ENCODE peak calls at places on chromosomes 5 and 9, in five cellular contexts. R is sigmoid colon, E is neural progenitor cell, X is cardiac muscle cell, F is ovary. I is an unnamed sample. For H3K4me1, the result is how much of the 10 kb centered on the place peaks cover.

GRCh38 chr5:136202800-136203199 is 9.8 kb upstream of the SMIM32 start:
- DNase-seq in X (peak), R (no peak), F (no peak), E (peak), I (peak)

GRCh38 chr9:14170973-14171596 is 142.9 kb downstream of the NFIB start:
- DNase-seq in F (no peak), E (no peak), X (no peak), R (no peak), I (no peak)

GRCh38 chr9:136100700-136101614 is 5.9 kb upstream of the NACC2 start:
- DNase-seq in R (no peak), X (no peak), E (peak), F (no peak), I (peak)

GRCh38 chr5:102295534-102296228 is 403 bp downstream of the SLCO4C1 start:
- DNase-seq in R (no peak), F (no peak), E (no peak), X (no peak), I (peak)

GRCh38 chr9:36902063-36902735 is 131.9 kb downstream of the PAX5 start:
- DNase-seq in E (no peak), X (no peak), R (no peak), F (no peak), I (no peak)

GRCh38 chr5:44945743-44946142 is 137.0 kb downstream of the MRPS30 start:
- DNase-seq in F (no peak), E (no peak), R (no peak), X (no peak), I (no peak)

GRCh38 chr5:65811004-65811403 is 89.0 kb downstream of the NLN start:
- DNase-seq in F (no peak), X (no peak), R (no peak), E (no peak), I (no peak)

GRCh38 chr9:133600747-133601146 is 8.4 kb downstream of the FAM163B start:
- DNase-seq in F (no peak), E (no peak), R (no peak), X (no peak), I (no peak)

GRCh38 chr9:69649566-69650260 is 22.5 kb downstream of the APBA1 start:
- DNase-seq in R (no peak), F (no peak), X (no peak), E (no peak), I (no peak)

GRCh38 chr5:130836729-130837660 is 328.1 kb downstream of the HINT1 start:
- DNase-seq in R (no peak), E (no peak), X (no peak), F (no peak), I (no peak)

GRCh38 chr5:138273834-138274188 is 610 bp downstream of the GFRA3 start:
- DNase-seq in F (no peak), R (no peak), E (no peak), X (no peak), I (no peak)

GRCh38 chr5:73654861-73655318 is 28.9 kb downstream of the ARHGEF28 start:
- DNase-seq in R (no peak), F (no peak), E (no peak), X (no peak), I (no peak)

GRCh38 chr9:92724528-92725265 is 39.9 kb downstream of the BICD2 start:
- DNase-seq in E (no peak), X (no peak), R (no peak), F (no peak), I (peak)

GRCh38 chr5:81420039-81420667 is 26.2 kb upstream of the ACOT12 start:
- DNase-seq in R (no peak), E (no peak), X (no peak), F (no peak), I (no peak)

GRCh38 chr5:154228696-154229095 is 38.2 kb downstream of the GALNT10 start:
- DNase-seq in F (no peak), E (no peak), R (no peak), X (no peak), I (no peak)

GRCh38 chr5:170892201-170892600 is 30.4 kb downstream of the RANBP17 start:
- DNase-seq in R (no peak), F (no peak), X (no peak), E (no peak), I (no peak)

GRCh38 chr9:79701651-79702050 is 129.9 kb downstream of the TLE4 start:
- DNase-seq in F (no peak), X (no peak), E (no peak), R (no peak), I (no peak)

GRCh38 chr9:107815782-107816181 is 326.2 kb upstream of the KLF4 start:
- DNase-seq in R (no peak), X (no peak), F (no peak), E (no peak), I (no peak)

GRCh38 chr5:6504677-6505414 is 56.2 kb downstream of the UBE2QL1 start:
- DNase-seq in F (no peak), X (no peak), E (no peak), R (no peak), I (no peak)

GRCh38 chr9:116499986-116500871 is 186.9 kb upstream of the TRIM32 start:
- DNase-seq in F (no peak), X (no peak), E (peak), R (no peak), I (no peak)

GRCh38 chr5:164637931-164638521 is 1132.6 kb downstream of the MAT2B start:
- DNase-seq in R (no peak), E (no peak), X (no peak), F (no peak), I (no peak)

GRCh38 chr5:158714049-158714448 is 385.7 kb downstream of the EBF1 start:
- DNase-seq in F (no peak), X (no peak), E (no peak), R (no peak), I (no peak)

GRCh38 chr9:120117081-120117480 is 462.9 kb downstream of the CDK5RAP2 start:
- DNase-seq in R (no peak), F (no peak), E (no peak), X (no peak), I (peak)

GRCh38 chr5:102649731-102650130 is 105.4 kb upstream of the PAM start:
- DNase-seq in X (no peak), F (no peak), R (no peak), E (no peak), I (no peak)

GRCh38 chr9:109542922-109543321 is 44.8 kb upstream of the PTPN3 start:
- DNase-seq in F (no peak), X (no peak), R (no peak), E (no peak), I (no peak)

GRCh38 chr9:34508463-34508862 is 14.3 kb downstream of the ENHO start:
- DNase-seq in R (peak), X (no peak), F (no peak), E (no peak), I (no peak)

GRCh38 chr5:16964821-16965220 is 28.7 kb upstream of the MYO10 start:
- DNase-seq in E (no peak), F (no peak), X (peak), R (no peak), I (no peak)

GRCh38 chr5:150443242-150444075 is 6.1 kb downstream of the RPS14 start:
- DNase-seq in R (no peak), F (no peak), X (no peak), E (no peak), I (no peak)

GRCh38 chr9:89639367-89639795 is 34.6 kb downstream of the GADD45G start:
- DNase-seq in R (peak), X (no peak), F (peak), E (no peak), I (peak)

GRCh38 chr9:127877566-127877998 is at the start of gene AK1:
- DNase-seq in R (peak), X (peak), F (peak), E (peak), I (peak)
- H3K4me1 ChIP-seq in R (half or more), X (under half), F (under half), E (under half), I (under half)

DNA sequence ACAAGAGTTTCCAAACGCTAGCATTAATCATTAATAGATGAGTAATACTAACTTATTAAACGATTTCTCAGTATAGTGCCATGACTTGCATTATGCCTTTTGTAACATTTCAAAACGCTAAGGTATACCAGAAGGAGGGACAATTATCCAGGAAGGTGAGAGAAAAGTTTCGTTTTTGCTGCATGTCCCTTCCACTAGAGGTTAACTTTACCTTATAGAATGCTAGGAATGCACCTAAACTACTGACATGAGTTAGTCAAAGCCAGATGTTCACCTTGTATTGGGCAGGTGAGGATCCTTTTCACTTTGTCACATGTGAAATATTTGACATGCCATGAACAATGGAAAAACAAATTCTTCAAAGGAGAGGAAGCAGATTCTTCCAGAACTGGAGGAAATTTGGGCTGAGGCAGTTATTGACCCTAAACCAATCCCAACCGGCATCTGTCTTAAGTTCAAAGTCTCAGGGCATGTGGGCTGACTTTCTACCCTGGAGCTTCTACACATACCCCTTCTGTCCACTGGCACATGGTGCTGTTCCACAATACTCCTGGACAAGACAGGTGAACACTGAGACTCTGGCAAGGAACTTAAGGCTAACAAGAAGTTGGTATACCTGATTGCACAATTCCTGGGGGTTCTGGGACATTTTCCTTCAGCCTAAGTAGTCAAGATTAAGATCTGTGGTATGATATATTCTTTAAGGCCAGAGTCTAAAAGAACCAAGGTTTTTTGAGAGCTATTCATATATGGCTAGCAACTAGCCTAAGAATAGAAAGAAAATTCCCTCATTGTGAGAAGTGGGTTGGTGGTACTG is 2.5 kb downstream of the VLDLR start:
- DNase-seq in F (no peak), X (no peak), R (no peak), E (no peak), I (no peak)
- H3K4me1 ChIP-seq in F (under half), X (under half), R (under half), E (under half), I (under half)

GRCh38 chr5:134095887-134096589 is 18.4 kb upstream of the TCF7 start:
- DNase-seq in R (no peak), X (no peak), E (no peak), F (no peak), I (no peak)
- H3K4me1 ChIP-seq in R (under half), X (under half), E (under half), F (under half), I (under half)

GRCh38 chr9:130260816-130261765 is 4.5 kb upstream of the HMCN2 start:
- DNase-seq in X (no peak), E (no peak), F (no peak), R (peak), I (no peak)

GRCh38 chr9:130262771-130263170 is 2.8 kb upstream of the HMCN2 start:
- DNase-seq in E (no peak), R (peak), F (no peak), X (no peak), I (no peak)

GRCh38 chr9:130264414-130265350 is 878 bp upstream of the HMCN2 start:
- DNase-seq in X (no peak), R (peak), E (no peak), F (no peak), I (no peak)

GRCh38 chr9:130263601-130264413 is 1.8 kb upstream of the HMCN2 start:
- DNase-seq in R (peak), F (no peak), E (no peak), X (no peak), I (no peak)

GRCh38 chr9:130262061-130262745 is 3.4 kb upstream of the HMCN2 start:
- DNase-seq in R (peak), E (no peak), X (no peak), F (no peak), I (no peak)
- H3K4me1 ChIP-seq in R (half or more), E (under half), X (under half), F (under half), I (under half)